ENCODE peak calls at places on chromosomes 7 and 10, in six cellular contexts. Y is activated CD4-positive, alpha-beta T cell treated with anti-CD3 and anti-CD28 coated beads for 24 hours; F is LoVo; N is ELR; T is tibial artery; M is NCI-H1694 treated with DMSO at 0.1 percent for 48 hours. V is an unnamed sample.

GRCh38 chr7:44382459-44383300 is 57.3 kb upstream of the CAMK2B start:
- DNase-seq in M (no peak), Y (no peak), T (peak; percentile 63), N (peak; percentile 59), F (no peak), V (no peak)

GRCh38 chr10:3408603-3409365 is 236.2 kb upstream of the PITRM1 start:
- DNase-seq in T (no peak), M (no peak), Y (no peak), F (no peak), N (no peak), V (no peak)

GRCh38 chr7:36653011-36653670 is 71.2 kb downstream of the AOAH start:
- DNase-seq in T (no peak), Y (no peak), F (no peak), N (peak; percentile 27), M (no peak), V (peak; percentile 66)

GRCh38 chr10:74244097-74244685 is 93.2 kb downstream of the ADK start:
- DNase-seq in F (peak; percentile 39), Y (no peak), N (peak; percentile 69), M (peak; percentile 32), T (no peak), V (peak; percentile 28)

GRCh38 chr10:20890491-20891337 is 6.4 kb downstream of the NEBL start:
- DNase-seq in M (no peak), F (no peak), Y (no peak), N (no peak), T (no peak), V (peak; percentile 89)

GRCh38 chr10:49518982-49519578 is 19.8 kb downstream of the ERCC6 start:
- DNase-seq in Y (no peak), N (peak; percentile 66), M (peak; percentile 40), T (no peak), F (peak; percentile 8), V (peak; percentile 54)

GRCh38 chr7:87000344-87000743 is 59.1 kb downstream of the ELAPOR2 start:
- DNase-seq in T (no peak), F (no peak), N (no peak), M (peak; percentile 23), Y (no peak), V (no peak)

GRCh38 chr10:124731551-124731950 is 12.6 kb downstream of the FAM53B start:
- DNase-seq in M (no peak), F (no peak), T (peak; percentile 12), N (no peak), Y (no peak), V (no peak)

GRCh38 chr10:44963772-44964633 is 4.4 kb downstream of the RASSF4 start:
- DNase-seq in T (peak; percentile 94), Y (no peak), M (peak; percentile 25), F (no peak), N (no peak), V (peak; percentile 60)

GRCh38 chr10:2981361-2981801 is 86.0 kb upstream of the PFKP start:
- DNase-seq in Y (no peak), T (no peak), F (no peak), N (no peak), M (no peak), V (peak; percentile 72)

GRCh38 chr7:14446829-14447228 is 455.7 kb downstream of the DGKB start:
- DNase-seq in M (no peak), F (no peak), Y (no peak), T (no peak), N (no peak), V (no peak)

GRCh38 chr7:27579565-27579964 is 83.1 kb downstream of the HIBADH start:
- DNase-seq in M (no peak), F (no peak), Y (no peak), N (no peak), T (no peak), V (peak; percentile 5)

GRCh38 chr10:61130366-61130765 is 186.4 kb upstream of the RHOBTB1 start:
- DNase-seq in M (no peak), Y (no peak), N (no peak), T (no peak), F (no peak), V (no peak)

GRCh38 chr10:1109795-1110673 is 53.8 kb downstream of the WDR37 start:
- DNase-seq in T (no peak), M (peak; percentile 45), Y (peak; percentile 62), F (peak; percentile 33), N (peak; percentile 95), V (peak; percentile 97)

GRCh38 chr7:156640949-156641485 is 443 bp downstream of the RNF32 start:
- DNase-seq in N (peak; percentile 75), Y (peak; percentile 22), T (no peak), F (peak; percentile 63), M (no peak), V (no peak)

GRCh38 chr7:128236924-128237586 is 4.0 kb upstream of the LEP start:
- DNase-seq in N (peak; percentile 84), Y (no peak), F (peak; percentile 51), M (peak; percentile 19), T (no peak), V (peak; percentile 88)

GRCh38 chr7:151064993-151065392 is 5.6 kb downstream of the SLC4A2 start:
- DNase-seq in T (no peak), N (no peak), M (no peak), Y (no peak), F (no peak), V (no peak)

GRCh38 chr10:43307306-43307705 is 40.4 kb upstream of the RASGEF1A start:
- DNase-seq in N (no peak), Y (no peak), F (no peak), M (no peak), T (peak; percentile 35), V (no peak)

GRCh38 chr7:101614098-101614938 is 14.8 kb downstream of the MYL10 start:
- DNase-seq in F (no peak), T (peak; percentile 79), N (no peak), M (no peak), Y (no peak), V (peak; percentile 47)

V was measured in A172.